ENCODE peak calls at places on chromosomes 13 and 19, in eight cellular contexts. One of them, this sample, is unnamed.

GRCh38 chr13:109795021-109795420 is 8.6 kb upstream of the IRS2 start:
- DNase-seq in transverse colon: no peak
- DNase-seq in mucosa of descending colon: no peak
- DNase-seq in bronchial epithelial cell: no peak
- DNase-seq in AG04450: no peak
- DNase-seq in pancreas: no peak
- DNase-seq in fibroblast of lung: no peak
- DNase-seq in astrocyte of the cerebellum: no peak
- DNase-seq in this sample: no peak

GRCh38 chr13:44169018-44169909 is 204.4 kb upstream of the SERP2 start:
- DNase-seq in transverse colon: no peak
- DNase-seq in mucosa of descending colon: no peak
- DNase-seq in bronchial epithelial cell: no peak
- DNase-seq in AG04450: no peak
- DNase-seq in pancreas: no peak
- DNase-seq in fibroblast of lung: peak; percentile 17
- DNase-seq in astrocyte of the cerebellum: no peak
- DNase-seq in this sample: no peak

GRCh38 chr13:32650705-32651311 is 64.6 kb downstream of the PDS5B start:
- DNase-seq in transverse colon: peak; percentile 58
- DNase-seq in mucosa of descending colon: no peak
- DNase-seq in bronchial epithelial cell: peak; percentile 73
- DNase-seq in AG04450: no peak
- DNase-seq in pancreas: no peak
- DNase-seq in fibroblast of lung: peak; percentile 83
- DNase-seq in astrocyte of the cerebellum: peak; percentile 63
- DNase-seq in this sample: no peak

GRCh38 chr13:45040626-45041025 is 51.3 kb downstream of the GPALPP1 start:
- DNase-seq in transverse colon: no peak
- DNase-seq in mucosa of descending colon: no peak
- DNase-seq in bronchial epithelial cell: peak; percentile 21
- DNase-seq in AG04450: no peak
- DNase-seq in pancreas: no peak
- DNase-seq in fibroblast of lung: peak; percentile 22
- DNase-seq in astrocyte of the cerebellum: no peak
- DNase-seq in this sample: no peak

GRCh38 chr19:5147971-5148793 is 179.3 kb downstream of the KDM4B start:
- DNase-seq in transverse colon: no peak
- DNase-seq in mucosa of descending colon: peak; percentile 46
- DNase-seq in bronchial epithelial cell: no peak
- DNase-seq in AG04450: no peak
- DNase-seq in pancreas: no peak
- DNase-seq in fibroblast of lung: no peak
- DNase-seq in astrocyte of the cerebellum: no peak
- DNase-seq in this sample: no peak

GRCh38 chr13:114126789-114127472 is 5.5 kb downstream of the RASA3 start:
- DNase-seq in transverse colon: no peak
- DNase-seq in mucosa of descending colon: peak; percentile 39
- DNase-seq in bronchial epithelial cell: no peak
- DNase-seq in AG04450: no peak
- DNase-seq in pancreas: no peak
- DNase-seq in fibroblast of lung: no peak
- DNase-seq in astrocyte of the cerebellum: no peak
- DNase-seq in this sample: no peak

GRCh38 chr19:49875801-49876421 is 1.2 kb downstream of the AKT1S1 start:
- DNase-seq in transverse colon: peak; percentile 62
- DNase-seq in mucosa of descending colon: peak; percentile 85
- DNase-seq in bronchial epithelial cell: no peak
- DNase-seq in AG04450: no peak
- DNase-seq in pancreas: no peak
- DNase-seq in fibroblast of lung: peak; percentile 55
- DNase-seq in astrocyte of the cerebellum: no peak
- DNase-seq in this sample: no peak

GRCh38 chr19:54190942-54191670 is at the start of gene TSEN34:
- DNase-seq in transverse colon: peak; percentile 90
- DNase-seq in mucosa of descending colon: no peak
- DNase-seq in bronchial epithelial cell: no peak
- DNase-seq in AG04450: no peak
- DNase-seq in pancreas: peak; percentile 95
- DNase-seq in fibroblast of lung: peak; percentile 84
- DNase-seq in astrocyte of the cerebellum: no peak
- DNase-seq in this sample: peak; percentile 56

GRCh38 chr19:20078696-20079095 is 896 bp downstream of the ZNF90 start:
- DNase-seq in transverse colon: peak; percentile 31
- DNase-seq in mucosa of descending colon: no peak
- DNase-seq in bronchial epithelial cell: peak; percentile 20
- DNase-seq in AG04450: no peak
- DNase-seq in pancreas: peak; percentile 24
- DNase-seq in fibroblast of lung: peak; percentile 75
- DNase-seq in astrocyte of the cerebellum: no peak
- DNase-seq in this sample: no peak

GRCh38 chr13:39365879-39366278 is 237.1 kb downstream of the LHFPL6 start:
- DNase-seq in transverse colon: no peak
- DNase-seq in mucosa of descending colon: no peak
- DNase-seq in bronchial epithelial cell: no peak
- DNase-seq in AG04450: no peak
- DNase-seq in pancreas: no peak
- DNase-seq in fibroblast of lung: no peak
- DNase-seq in astrocyte of the cerebellum: no peak
- DNase-seq in this sample: no peak

GRCh38 chr13:98571955-98572662 is 4.8 kb downstream of the STK24 start:
- DNase-seq in transverse colon: peak; percentile 73
- DNase-seq in mucosa of descending colon: peak; percentile 69
- DNase-seq in bronchial epithelial cell: peak; percentile 47
- DNase-seq in AG04450: no peak
- DNase-seq in pancreas: no peak
- DNase-seq in fibroblast of lung: peak; percentile 66
- DNase-seq in astrocyte of the cerebellum: no peak
- DNase-seq in this sample: no peak

GRCh38 chr13:27446986-27447583 is 3.3 kb downstream of the MTIF3 start:
- DNase-seq in transverse colon: peak; percentile 30
- DNase-seq in mucosa of descending colon: no peak
- DNase-seq in bronchial epithelial cell: no peak
- DNase-seq in AG04450: no peak
- DNase-seq in pancreas: no peak
- DNase-seq in fibroblast of lung: no peak
- DNase-seq in astrocyte of the cerebellum: no peak
- DNase-seq in this sample: no peak

GRCh38 chr13:79936368-79937136 is 404.4 kb downstream of the SPRY2 start:
- DNase-seq in transverse colon: no peak
- DNase-seq in mucosa of descending colon: no peak
- DNase-seq in bronchial epithelial cell: peak; percentile 98
- DNase-seq in AG04450: peak; percentile 97
- DNase-seq in pancreas: no peak
- DNase-seq in fibroblast of lung: peak; percentile 98
- DNase-seq in astrocyte of the cerebellum: peak; percentile 99
- DNase-seq in this sample: peak; percentile 75

GRCh38 chr13:30796132-30796832 is 60.9 kb downstream of the ALOX5AP start:
- DNase-seq in transverse colon: no peak
- DNase-seq in mucosa of descending colon: no peak
- DNase-seq in bronchial epithelial cell: peak; percentile 82
- DNase-seq in AG04450: no peak
- DNase-seq in pancreas: no peak
- DNase-seq in fibroblast of lung: peak; percentile 59
- DNase-seq in astrocyte of the cerebellum: no peak
- DNase-seq in this sample: no peak

GRCh38 chr19:10333758-10334339 is 520 bp upstream of the RAVER1 start:
- DNase-seq in transverse colon: no peak
- DNase-seq in mucosa of descending colon: no peak
- DNase-seq in bronchial epithelial cell: no peak
- DNase-seq in AG04450: no peak
- DNase-seq in pancreas: no peak
- DNase-seq in fibroblast of lung: no peak
- DNase-seq in astrocyte of the cerebellum: no peak
- DNase-seq in this sample: no peak

GRCh38 chr19:48480476-48481190 is 11.5 kb downstream of the CYTH2 start:
- DNase-seq in transverse colon: peak; percentile 55
- DNase-seq in mucosa of descending colon: no peak
- DNase-seq in bronchial epithelial cell: no peak
- DNase-seq in AG04450: no peak
- DNase-seq in pancreas: no peak
- DNase-seq in fibroblast of lung: peak; percentile 48
- DNase-seq in astrocyte of the cerebellum: no peak
- DNase-seq in this sample: no peak

GRCh38 chr19:35592226-35592625 is 6.3 kb downstream of the PMIS2 start:
- DNase-seq in transverse colon: no peak
- DNase-seq in mucosa of descending colon: no peak
- DNase-seq in bronchial epithelial cell: peak; percentile 56
- DNase-seq in AG04450: peak; percentile 3
- DNase-seq in pancreas: no peak
- DNase-seq in fibroblast of lung: peak; percentile 62
- DNase-seq in astrocyte of the cerebellum: no peak
- DNase-seq in this sample: no peak

GRCh38 chr13:58992478-58993042 is 1171.2 kb downstream of the DIAPH3 start:
- DNase-seq in transverse colon: no peak
- DNase-seq in mucosa of descending colon: no peak
- DNase-seq in bronchial epithelial cell: no peak
- DNase-seq in AG04450: no peak
- DNase-seq in pancreas: no peak
- DNase-seq in fibroblast of lung: no peak
- DNase-seq in astrocyte of the cerebellum: no peak
- DNase-seq in this sample: no peak

GRCh38 chr19:54388803-54389144 is 24.0 kb upstream of the LAIR1 start:
- DNase-seq in transverse colon: no peak
- DNase-seq in mucosa of descending colon: no peak
- DNase-seq in bronchial epithelial cell: no peak
- DNase-seq in AG04450: no peak
- DNase-seq in pancreas: no peak
- DNase-seq in fibroblast of lung: no peak
- DNase-seq in astrocyte of the cerebellum: no peak
- DNase-seq in this sample: no peak

GRCh38 chr19:44625531-44626066 is 12.2 kb downstream of the IGSF23 start:
- DNase-seq in transverse colon: no peak
- DNase-seq in mucosa of descending colon: no peak
- DNase-seq in bronchial epithelial cell: no peak
- DNase-seq in AG04450: no peak
- DNase-seq in pancreas: no peak
- DNase-seq in fibroblast of lung: no peak
- DNase-seq in astrocyte of the cerebellum: no peak
- DNase-seq in this sample: no peak

GRCh38 chr13:91647361-91647970 is 249.0 kb downstream of the GPC5 start:
- DNase-seq in transverse colon: peak; percentile 9
- DNase-seq in mucosa of descending colon: no peak
- DNase-seq in bronchial epithelial cell: no peak
- DNase-seq in AG04450: no peak
- DNase-seq in pancreas: no peak
- DNase-seq in fibroblast of lung: peak; percentile 81
- DNase-seq in astrocyte of the cerebellum: peak; percentile 66
- DNase-seq in this sample: no peak

GRCh38 chr19:3683405-3683865 is 16.8 kb downstream of the PIP5K1C start:
- DNase-seq in transverse colon: no peak
- DNase-seq in mucosa of descending colon: no peak
- DNase-seq in bronchial epithelial cell: no peak
- DNase-seq in AG04450: no peak
- DNase-seq in pancreas: no peak
- DNase-seq in fibroblast of lung: no peak
- DNase-seq in astrocyte of the cerebellum: peak; percentile 33
- DNase-seq in this sample: no peak

GRCh38 chr19:38710928-38711725 is 33.1 kb downstream of the CAPN12 start:
- DNase-seq in transverse colon: no peak
- DNase-seq in mucosa of descending colon: no peak
- DNase-seq in bronchial epithelial cell: peak; percentile 54
- DNase-seq in AG04450: no peak
- DNase-seq in pancreas: no peak
- DNase-seq in fibroblast of lung: no peak
- DNase-seq in astrocyte of the cerebellum: no peak
- DNase-seq in this sample: no peak

DNA sequence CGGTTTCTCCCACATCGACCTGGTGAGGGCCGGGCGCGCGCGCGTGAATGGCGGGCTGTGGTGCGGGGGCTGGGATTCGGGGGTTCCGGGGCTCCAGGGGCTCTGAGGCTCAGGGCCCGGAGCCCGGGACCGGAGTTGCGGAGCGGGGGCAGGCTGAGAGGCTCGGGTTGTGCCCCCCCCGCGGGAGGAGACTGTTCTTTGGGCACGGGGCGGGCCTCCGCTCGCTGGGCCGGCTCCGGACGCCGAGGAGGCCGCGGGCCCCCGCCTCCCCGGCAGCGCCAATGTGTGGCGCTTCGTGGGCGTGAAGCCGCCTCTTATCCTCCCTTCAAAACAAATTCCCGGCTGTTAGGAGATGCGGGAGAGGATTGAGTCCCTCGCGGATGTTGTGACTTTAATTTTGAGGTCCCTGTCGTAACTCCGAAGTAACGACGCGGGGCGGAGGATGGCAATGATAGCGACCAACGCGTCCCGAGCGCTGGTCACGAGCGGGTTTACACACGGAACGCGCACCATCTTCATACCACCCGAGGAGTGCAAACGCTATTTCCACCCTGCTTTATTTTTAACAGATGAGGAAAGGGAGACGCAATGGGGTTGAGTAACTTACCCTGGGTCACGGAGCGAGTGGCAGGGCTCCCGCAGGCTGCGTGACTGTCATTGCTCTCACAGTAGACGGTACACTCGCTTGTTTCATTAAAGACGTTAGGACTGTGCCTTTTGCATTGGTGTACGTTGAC is 536 bp downstream of the UBA2 start:
- DNase-seq in transverse colon: peak; percentile 45
- DNase-seq in mucosa of descending colon: peak; percentile 52
- DNase-seq in bronchial epithelial cell: peak; percentile 15
- DNase-seq in AG04450: no peak
- DNase-seq in pancreas: no peak
- DNase-seq in fibroblast of lung: peak; percentile 29
- DNase-seq in astrocyte of the cerebellum: no peak
- DNase-seq in this sample: no peak
- TF ChIP-seq CTCF in transverse colon: no peak
- TF ChIP-seq CTCF in mucosa of descending colon: no peak
- TF ChIP-seq CTCF in bronchial epithelial cell: no peak
- TF ChIP-seq CTCF in AG04450: no peak
- TF ChIP-seq CTCF in pancreas: no peak
- TF ChIP-seq CTCF in fibroblast of lung: no peak
- TF ChIP-seq CTCF in astrocyte of the cerebellum: no peak
- TF ChIP-seq CTCF in this sample: no peak

GRCh38 chr13:33971305-33971819 is 153.4 kb downstream of the RFC3 start:
- DNase-seq in transverse colon: no peak
- DNase-seq in mucosa of descending colon: no peak
- DNase-seq in bronchial epithelial cell: no peak
- DNase-seq in AG04450: no peak
- DNase-seq in pancreas: no peak
- DNase-seq in fibroblast of lung: no peak
- DNase-seq in astrocyte of the cerebellum: no peak
- DNase-seq in this sample: no peak
- TF ChIP-seq CTCF in transverse colon: no peak
- TF ChIP-seq CTCF in mucosa of descending colon: no peak
- TF ChIP-seq CTCF in bronchial epithelial cell: no peak
- TF ChIP-seq CTCF in AG04450: no peak
- TF ChIP-seq CTCF in pancreas: no peak
- TF ChIP-seq CTCF in fibroblast of lung: no peak
- TF ChIP-seq CTCF in astrocyte of the cerebellum: no peak
- TF ChIP-seq CTCF in this sample: no peak

GRCh38 chr13:92716749-92717148 is 509.9 kb upstream of the GPC6 start:
- DNase-seq in transverse colon: no peak
- DNase-seq in mucosa of descending colon: no peak
- DNase-seq in bronchial epithelial cell: peak; percentile 4
- DNase-seq in AG04450: no peak
- DNase-seq in pancreas: no peak
- DNase-seq in fibroblast of lung: peak; percentile 67
- DNase-seq in astrocyte of the cerebellum: peak; percentile 13
- DNase-seq in this sample: no peak
- TF ChIP-seq CTCF in transverse colon: no peak
- TF ChIP-seq CTCF in mucosa of descending colon: no peak
- TF ChIP-seq CTCF in bronchial epithelial cell: peak; percentile 11
- TF ChIP-seq CTCF in AG04450: peak; percentile 55
- TF ChIP-seq CTCF in pancreas: no peak
- TF ChIP-seq CTCF in fibroblast of lung: peak; percentile 32
- TF ChIP-seq CTCF in astrocyte of the cerebellum: peak; percentile 27
- TF ChIP-seq CTCF in this sample: no peak

GRCh38 chr19:13804830-13805683 is 9.8 kb downstream of the ZSWIM4 start:
- DNase-seq in transverse colon: no peak
- DNase-seq in mucosa of descending colon: no peak
- DNase-seq in bronchial epithelial cell: no peak
- DNase-seq in AG04450: no peak
- DNase-seq in pancreas: peak; percentile 50
- DNase-seq in fibroblast of lung: no peak
- DNase-seq in astrocyte of the cerebellum: no peak
- DNase-seq in this sample: no peak
- TF ChIP-seq CTCF in transverse colon: peak; percentile 22
- TF ChIP-seq CTCF in mucosa of descending colon: no peak
- TF ChIP-seq CTCF in bronchial epithelial cell: peak; percentile 7
- TF ChIP-seq CTCF in AG04450: peak; percentile 15
- TF ChIP-seq CTCF in pancreas: no peak
- TF ChIP-seq CTCF in fibroblast of lung: peak; percentile 21
- TF ChIP-seq CTCF in astrocyte of the cerebellum: peak; percentile 22
- TF ChIP-seq CTCF in this sample: no peak

This sample was measured in breast epithelium.